ENCODE peak calls at places on chromosome 3, in eight cellular contexts. Z is cardiac muscle cell; S is dorsolateral prefrontal cortex; Y is mucosa of descending colon; L is CD8-positive, alpha-beta memory T cell; H is fibroblast of lung; A is CD8-positive, alpha-beta T cell; F is CD4-positive, CD25-positive, alpha-beta regulatory T cell. N is an unnamed sample.

GRCh38 chr3:108153451-108153981 is 62.7 kb upstream of the CD47 start:
- DNase-seq in Z (peak; percentile 81), S (no peak), Y (no peak), L (peak; percentile 40), H (peak; percentile 61), A (peak; percentile 32), F (peak; percentile 28), N (peak; percentile 72)

GRCh38 chr3:66567066-66567465 is 66.2 kb upstream of the LRIG1 start:
- DNase-seq in Z (no peak), S (no peak), Y (no peak), L (no peak), H (peak; percentile 94), A (no peak), F (no peak), N (no peak)

GRCh38 chr3:153293222-153293621 is 131.2 kb downstream of the RAP2B start:
- DNase-seq in Z (peak; percentile 74), S (no peak), Y (no peak), L (no peak), H (peak; percentile 68), A (no peak), F (no peak), N (no peak)

GRCh38 chr3:99384596-99384995 is 253.8 kb upstream of the COL8A1 start:
- DNase-seq in Z (no peak), S (no peak), Y (no peak), L (no peak), H (peak; percentile 39), A (no peak), F (no peak), N (no peak)

GRCh38 chr3:52211268-52211891 is 13.4 kb downstream of the ALAS1 start:
- DNase-seq in Z (no peak), S (no peak), Y (no peak), L (no peak), H (no peak), A (no peak), F (no peak), N (no peak)

GRCh38 chr3:52773361-52774065 is 2.8 kb upstream of the NEK4 start:
- DNase-seq in Z (no peak), S (no peak), Y (peak; percentile 25), L (no peak), H (no peak), A (no peak), F (no peak), N (no peak)

GRCh38 chr3:196057663-196058356 is 24.1 kb downstream of the TFRC start:
- DNase-seq in Z (no peak), S (no peak), Y (no peak), L (no peak), H (no peak), A (no peak), F (no peak), N (no peak)

GRCh38 chr3:172515130-172515918 is 7.9 kb downstream of the TNFSF10 start:
- DNase-seq in Z (peak; percentile 37), S (no peak), Y (no peak), L (no peak), H (peak; percentile 33), A (no peak), F (no peak), N (peak; percentile 62)

GRCh38 chr3:63746211-63746610 is 72.9 kb upstream of the C3orf49 start:
- DNase-seq in Z (no peak), S (no peak), Y (no peak), L (no peak), H (no peak), A (no peak), F (no peak), N (no peak)

GRCh38 chr3:185729335-185729715 is 95.5 kb downstream of the IGF2BP2 start:
- DNase-seq in Z (peak; percentile 85), S (no peak), Y (no peak), L (no peak), H (peak; percentile 83), A (no peak), F (no peak), N (no peak)

GRCh38 chr3:108345492-108346205 is 49.3 kb downstream of the HHLA2 start:
- DNase-seq in Z (no peak), S (no peak), Y (no peak), L (no peak), H (peak; percentile 53), A (no peak), F (no peak), N (no peak)

GRCh38 chr3:46393554-46394434 is 13.1 kb downstream of the CCR5AS start:
- DNase-seq in Z (peak; percentile 62), S (no peak), Y (no peak), L (no peak), H (no peak), A (no peak), F (no peak), N (peak; percentile 65)

GRCh38 chr3:173785004-173785403 is 387.5 kb downstream of the NLGN1 start:
- DNase-seq in Z (no peak), S (no peak), Y (no peak), L (no peak), H (no peak), A (no peak), F (no peak), N (no peak)

GRCh38 chr3:7630925-7631324 is 770.0 kb downstream of the GRM7 start:
- DNase-seq in Z (peak; percentile 77), S (no peak), Y (no peak), L (no peak), H (peak; percentile 89), A (no peak), F (no peak), N (no peak)

GRCh38 chr3:10228248-10228950 is 19.9 kb upstream of the TATDN2 start:
- DNase-seq in Z (peak; percentile 73), S (no peak), Y (no peak), L (no peak), H (no peak), A (no peak), F (no peak), N (peak; percentile 28)

GRCh38 chr3:45922950-45923590 is 20.2 kb upstream of the CXCR6 start:
- DNase-seq in Z (no peak), S (no peak), Y (no peak), L (no peak), H (no peak), A (no peak), F (no peak), N (no peak)

GRCh38 chr3:195151866-195152526 is 119.0 kb downstream of the XXYLT1 start:
- DNase-seq in Z (peak; percentile 66), S (no peak), Y (no peak), L (no peak), H (peak; percentile 91), A (no peak), F (no peak), N (no peak)

GRCh38 chr3:10822055-10822454 is 6.0 kb downstream of the SLC6A11 start:
- DNase-seq in Z (no peak), S (no peak), Y (no peak), L (no peak), H (no peak), A (no peak), F (no peak), N (no peak)

GRCh38 chr3:143363276-143363675 is 243.7 kb downstream of the CHST2 start:
- DNase-seq in Z (peak; percentile 80), S (no peak), Y (no peak), L (peak; percentile 28), H (peak; percentile 82), A (no peak), F (no peak), N (peak; percentile 88)

GRCh38 chr3:156818890-156819289 is 7.3 kb upstream of the LEKR1 start:
- DNase-seq in Z (peak; percentile 69), S (no peak), Y (no peak), L (no peak), H (peak; percentile 92), A (no peak), F (no peak), N (no peak)

GRCh38 chr3:17032407-17033034 is 147.8 kb downstream of the PLCL2 start:
- DNase-seq in Z (peak; percentile 60), S (no peak), Y (no peak), L (no peak), H (peak; percentile 38), A (no peak), F (no peak), N (peak; percentile 24)

GRCh38 chr3:157786216-157786615 is 283.0 kb upstream of the VEPH1 start:
- DNase-seq in Z (peak; percentile 79), S (no peak), Y (no peak), L (no peak), H (peak; percentile 85), A (no peak), F (no peak), N (no peak)

GRCh38 chr3:52838561-52839267 is 3.9 kb upstream of the MUSTN1 start:
- DNase-seq in Z (no peak), S (no peak), Y (peak; percentile 18), L (no peak), H (no peak), A (peak; percentile 13), F (no peak), N (peak; percentile 47)

GRCh38 chr3:354433-354832 is 157.9 kb downstream of the CHL1 start:
- DNase-seq in Z (peak; percentile 38), S (peak; percentile 54), Y (no peak), L (no peak), H (peak; percentile 37), A (no peak), F (no peak), N (peak; percentile 52)

GRCh38 chr3:29170894-29171582 is 109.8 kb upstream of the RBMS3 start:
- DNase-seq in Z (peak; percentile 62), S (no peak), Y (no peak), L (no peak), H (peak; percentile 49), A (no peak), F (no peak), N (no peak)

GRCh38 chr3:4805662-4806061 is 173.6 kb upstream of the BHLHE40 start:
- DNase-seq in Z (no peak), S (no peak), Y (no peak), L (no peak), H (no peak), A (no peak), F (no peak), N (no peak)
- H3K4me3 ChIP-seq in Z (no peak overlapping the region), S (no peak overlapping the region), Y (no peak overlapping the region), L (no peak overlapping the region), H (no peak overlapping the region), A (no peak overlapping the region), F (no peak overlapping the region), N (no peak overlapping the region)

GRCh38 chr3:147410126-147410517 is 957 bp downstream of the ZIC1 start:
- DNase-seq in Z (no peak), S (no peak), Y (no peak), L (no peak), H (no peak), A (no peak), F (no peak), N (no peak)
- H3K4me3 ChIP-seq in Z (peak overlapping the region; percentile 13), S (peak overlapping the region; percentile 50), Y (no peak overlapping the region), L (no peak overlapping the region), H (peak overlapping the region; percentile 35), A (no peak overlapping the region), F (no peak overlapping the region), N (no peak overlapping the region)

DNA sequence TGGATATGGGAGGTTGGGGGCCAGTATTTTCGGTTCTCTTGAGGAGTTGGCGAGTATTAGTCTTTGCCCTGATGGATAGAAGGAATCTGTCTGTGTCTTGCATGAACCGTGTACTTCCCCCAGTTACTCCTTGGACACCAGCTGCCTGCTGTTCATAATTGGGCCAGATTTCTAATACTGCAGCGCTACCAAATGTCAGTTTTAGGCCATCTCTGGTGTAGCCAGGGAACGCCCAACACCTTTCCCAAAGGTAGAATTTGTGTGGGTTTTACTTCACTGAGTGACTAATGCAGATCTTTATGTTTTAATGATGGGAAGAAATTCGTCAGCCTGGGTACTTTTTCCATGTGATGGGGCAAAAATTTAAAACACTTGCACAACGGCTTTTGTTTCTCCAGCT is 18.4 kb downstream of the FLNB start:
- DNase-seq in Z (no peak), S (no peak), Y (no peak), L (no peak), H (no peak), A (no peak), F (no peak), N (no peak)
- H3K4me3 ChIP-seq in Z (no peak overlapping the region), S (no peak overlapping the region), Y (no peak overlapping the region), L (no peak overlapping the region), H (no peak overlapping the region), A (no peak overlapping the region), F (no peak overlapping the region), N (no peak overlapping the region)

GRCh38 chr3:101391413-101391812 is 71.0 kb upstream of the IMPG2 start:
- DNase-seq in Z (no peak), S (no peak), Y (no peak), L (no peak), H (no peak), A (no peak), F (no peak), N (no peak)
- H3K4me3 ChIP-seq in Z (no peak overlapping the region), S (no peak overlapping the region), Y (no peak overlapping the region), L (no peak overlapping the region), H (no peak overlapping the region), A (no peak overlapping the region), F (no peak overlapping the region), N (no peak overlapping the region)

N was measured in Jurkat, Clone E6-1.